ENCODE peak calls at places on chromosome 11, in nine cellular contexts. One of them, this sample, is unnamed.

GRCh38 chr11:47270331-47271271 is 668 bp downstream of the MADD start:
- DNase-seq in stimulated activated CD8-positive, alpha-beta memory T cell treated with anti-CD3 and anti-CD28 coated beads, Interleukin-15, amount 100 ng/mL, for 1 hour: no peak
- DNase-seq in GM10248: peak; percentile 24
- DNase-seq in cardiac muscle cell: peak; percentile 70
- DNase-seq in stimulated activated CD4-positive, alpha-beta T cell treated with anti-CD3 and anti-CD28 coated beads, Interleukin-1b, Interleukin-23, amount 100 ng/mL, for 1 hour: no peak
- DNase-seq in HEK293T: peak; percentile 38
- DNase-seq in fibroblast of the conjunctiva: no peak
- DNase-seq in activated naive CD4-positive, alpha-beta T cell: no peak
- DNase-seq in anterior cingulate cortex: no peak
- DNase-seq in this sample: peak; percentile 53

GRCh38 chr11:80255021-80255420 is 814.2 kb upstream of the TENM4 start:
- DNase-seq in activated naive CD4-positive, alpha-beta T cell: no peak
- DNase-seq in stimulated activated CD8-positive, alpha-beta memory T cell treated with anti-CD3 and anti-CD28 coated beads, Interleukin-15, amount 100 ng/mL, for 1 hour: no peak
- DNase-seq in cardiac muscle cell: no peak
- DNase-seq in anterior cingulate cortex: no peak
- DNase-seq in HEK293T: no peak
- DNase-seq in stimulated activated CD4-positive, alpha-beta T cell treated with anti-CD3 and anti-CD28 coated beads, Interleukin-1b, Interleukin-23, amount 100 ng/mL, for 1 hour: no peak
- DNase-seq in fibroblast of the conjunctiva: no peak
- DNase-seq in GM10248: no peak
- DNase-seq in this sample: no peak

GRCh38 chr11:29395555-29396072 is 621.2 kb downstream of the KCNA4 start:
- DNase-seq in stimulated activated CD8-positive, alpha-beta memory T cell treated with anti-CD3 and anti-CD28 coated beads, Interleukin-15, amount 100 ng/mL, for 1 hour: no peak
- DNase-seq in stimulated activated CD4-positive, alpha-beta T cell treated with anti-CD3 and anti-CD28 coated beads, Interleukin-1b, Interleukin-23, amount 100 ng/mL, for 1 hour: no peak
- DNase-seq in anterior cingulate cortex: no peak
- DNase-seq in activated naive CD4-positive, alpha-beta T cell: no peak
- DNase-seq in GM10248: no peak
- DNase-seq in cardiac muscle cell: no peak
- DNase-seq in fibroblast of the conjunctiva: no peak
- DNase-seq in HEK293T: no peak
- DNase-seq in this sample: no peak

GRCh38 chr11:80846442-80846841 is 1405.6 kb upstream of the TENM4 start:
- DNase-seq in cardiac muscle cell: no peak
- DNase-seq in HEK293T: no peak
- DNase-seq in stimulated activated CD8-positive, alpha-beta memory T cell treated with anti-CD3 and anti-CD28 coated beads, Interleukin-15, amount 100 ng/mL, for 1 hour: no peak
- DNase-seq in GM10248: no peak
- DNase-seq in anterior cingulate cortex: no peak
- DNase-seq in activated naive CD4-positive, alpha-beta T cell: no peak
- DNase-seq in stimulated activated CD4-positive, alpha-beta T cell treated with anti-CD3 and anti-CD28 coated beads, Interleukin-1b, Interleukin-23, amount 100 ng/mL, for 1 hour: no peak
- DNase-seq in fibroblast of the conjunctiva: no peak
- DNase-seq in this sample: no peak

GRCh38 chr11:108559904-108560303 is 33.7 kb downstream of the EXPH5 start:
- DNase-seq in cardiac muscle cell: peak; percentile 87
- DNase-seq in fibroblast of the conjunctiva: no peak
- DNase-seq in GM10248: no peak
- DNase-seq in anterior cingulate cortex: no peak
- DNase-seq in HEK293T: no peak
- DNase-seq in stimulated activated CD8-positive, alpha-beta memory T cell treated with anti-CD3 and anti-CD28 coated beads, Interleukin-15, amount 100 ng/mL, for 1 hour: no peak
- DNase-seq in activated naive CD4-positive, alpha-beta T cell: no peak
- DNase-seq in stimulated activated CD4-positive, alpha-beta T cell treated with anti-CD3 and anti-CD28 coated beads, Interleukin-1b, Interleukin-23, amount 100 ng/mL, for 1 hour: no peak
- DNase-seq in this sample: no peak

GRCh38 chr11:94023856-94024255 is 2.7 kb downstream of the HEPHL1 start:
- DNase-seq in activated naive CD4-positive, alpha-beta T cell: no peak
- DNase-seq in stimulated activated CD4-positive, alpha-beta T cell treated with anti-CD3 and anti-CD28 coated beads, Interleukin-1b, Interleukin-23, amount 100 ng/mL, for 1 hour: no peak
- DNase-seq in HEK293T: no peak
- DNase-seq in GM10248: no peak
- DNase-seq in anterior cingulate cortex: no peak
- DNase-seq in stimulated activated CD8-positive, alpha-beta memory T cell treated with anti-CD3 and anti-CD28 coated beads, Interleukin-15, amount 100 ng/mL, for 1 hour: no peak
- DNase-seq in cardiac muscle cell: no peak
- DNase-seq in fibroblast of the conjunctiva: no peak
- DNase-seq in this sample: no peak

GRCh38 chr11:65879622-65880021 is at the start of gene CTSW:
- DNase-seq in stimulated activated CD4-positive, alpha-beta T cell treated with anti-CD3 and anti-CD28 coated beads, Interleukin-1b, Interleukin-23, amount 100 ng/mL, for 1 hour: no peak
- DNase-seq in fibroblast of the conjunctiva: no peak
- DNase-seq in activated naive CD4-positive, alpha-beta T cell: no peak
- DNase-seq in HEK293T: no peak
- DNase-seq in cardiac muscle cell: no peak
- DNase-seq in anterior cingulate cortex: no peak
- DNase-seq in stimulated activated CD8-positive, alpha-beta memory T cell treated with anti-CD3 and anti-CD28 coated beads, Interleukin-15, amount 100 ng/mL, for 1 hour: no peak
- DNase-seq in GM10248: no peak
- DNase-seq in this sample: no peak

GRCh38 chr11:60942970-60943565 is 8.9 kb downstream of the SLC15A3 start:
- DNase-seq in anterior cingulate cortex: no peak
- DNase-seq in stimulated activated CD8-positive, alpha-beta memory T cell treated with anti-CD3 and anti-CD28 coated beads, Interleukin-15, amount 100 ng/mL, for 1 hour: no peak
- DNase-seq in activated naive CD4-positive, alpha-beta T cell: no peak
- DNase-seq in cardiac muscle cell: no peak
- DNase-seq in fibroblast of the conjunctiva: no peak
- DNase-seq in stimulated activated CD4-positive, alpha-beta T cell treated with anti-CD3 and anti-CD28 coated beads, Interleukin-1b, Interleukin-23, amount 100 ng/mL, for 1 hour: no peak
- DNase-seq in GM10248: no peak
- DNase-seq in HEK293T: no peak
- DNase-seq in this sample: no peak

GRCh38 chr11:93969925-93970922 is 50.9 kb upstream of the HEPHL1 start:
- DNase-seq in fibroblast of the conjunctiva: no peak
- DNase-seq in HEK293T: peak; percentile 33
- DNase-seq in stimulated activated CD4-positive, alpha-beta T cell treated with anti-CD3 and anti-CD28 coated beads, Interleukin-1b, Interleukin-23, amount 100 ng/mL, for 1 hour: no peak
- DNase-seq in cardiac muscle cell: no peak
- DNase-seq in activated naive CD4-positive, alpha-beta T cell: no peak
- DNase-seq in stimulated activated CD8-positive, alpha-beta memory T cell treated with anti-CD3 and anti-CD28 coated beads, Interleukin-15, amount 100 ng/mL, for 1 hour: no peak
- DNase-seq in GM10248: no peak
- DNase-seq in anterior cingulate cortex: no peak
- DNase-seq in this sample: no peak